ENCODE peak calls at places on chromosome 3, in six cellular contexts. F, R, X, I, S and Y are unnamed samples.

GRCh38 chr3:43892535-43892934 is 201.8 kb downstream of the ABHD5 start:
- DNase-seq in F (no peak), R (no peak), X (no peak), I (no peak), S (no peak), Y (peak)

GRCh38 chr3:69738291-69738690 is 973 bp upstream of the MITF start:
- DNase-seq in F (no peak), R (peak), X (no peak), I (no peak), S (no peak), Y (peak)

GRCh38 chr3:112686360-112686759 is 45.4 kb upstream of the CCDC80 start:
- DNase-seq in F (no peak), R (no peak), X (no peak), I (no peak), S (no peak), Y (no peak)

GRCh38 chr3:126721246-126721645 is 17.2 kb downstream of the CHCHD6 start:
- DNase-seq in F (no peak), R (no peak), X (no peak), I (no peak), S (no peak), Y (no peak)

GRCh38 chr3:9770276-9770812 is 597 bp upstream of the CAMK1 start:
- DNase-seq in F (no peak), R (peak), X (peak), I (peak), S (no peak), Y (no peak)

GRCh38 chr3:70247955-70248354 is 64.5 kb downstream of the MDFIC2 start:
- DNase-seq in F (no peak), R (peak), X (no peak), I (no peak), S (no peak), Y (no peak)

GRCh38 chr3:62632510-62633294 is 242.5 kb downstream of the CADPS start:
- DNase-seq in F (no peak), R (no peak), X (no peak), I (no peak), S (no peak), Y (no peak)

GRCh38 chr3:13492048-13492447 is 11.9 kb downstream of the HDAC11 start:
- DNase-seq in F (peak), R (no peak), X (no peak), I (peak), S (no peak), Y (no peak)

GRCh38 chr3:45199837-45200648 is 26.0 kb downstream of the TMEM158 start:
- DNase-seq in F (peak), R (peak), X (peak), I (no peak), S (no peak), Y (no peak)

GRCh38 chr3:196111939-196112386 is 30.1 kb upstream of the TFRC start:
- DNase-seq in F (no peak), R (no peak), X (no peak), I (peak), S (no peak), Y (no peak)

GRCh38 chr3:14832975-14833722 is 14.4 kb downstream of the FGD5 start:
- DNase-seq in F (no peak), R (no peak), X (no peak), I (no peak), S (no peak), Y (no peak)

GRCh38 chr3:26011276-26011675 is 221.4 kb downstream of the OXSM start:
- DNase-seq in F (no peak), R (no peak), X (no peak), I (no peak), S (no peak), Y (no peak)

GRCh38 chr3:43468141-43468540 is 153.7 kb downstream of the ANO10 start:
- DNase-seq in F (no peak), R (peak), X (peak), I (no peak), S (no peak), Y (no peak)

GRCh38 chr3:115626006-115626409 is 2.7 kb downstream of the GAP43 start:
- DNase-seq in F (no peak), R (no peak), X (no peak), I (no peak), S (no peak), Y (no peak)

GRCh38 chr3:172129868-172130751 is 90.7 kb downstream of the FNDC3B start:
- DNase-seq in F (peak), R (peak), X (peak), I (peak), S (no peak), Y (no peak)

GRCh38 chr3:52820741-52821140 is 9.7 kb downstream of the ITIH4 start:
- DNase-seq in F (no peak), R (peak), X (peak), I (no peak), S (no peak), Y (no peak)

GRCh38 chr3:193640728-193641127 is 47.7 kb downstream of the OPA1 start:
- DNase-seq in F (no peak), R (peak), X (no peak), I (no peak), S (no peak), Y (no peak)

GRCh38 chr3:78268716-78269668 is 1229.1 kb downstream of the ROBO2 start:
- DNase-seq in F (no peak), R (no peak), X (no peak), I (no peak), S (no peak), Y (no peak)

GRCh38 chr3:10251006-10251405 is 2.7 kb downstream of the TATDN2 start:
- DNase-seq in F (no peak), R (no peak), X (no peak), I (no peak), S (no peak), Y (no peak)

GRCh38 chr3:141360888-141361598 is 7.3 kb upstream of the ZBTB38 start:
- DNase-seq in F (peak), R (peak), X (peak), I (no peak), S (no peak), Y (no peak)